ENCODE peak calls at places on chromosomes 5 and 9, in five cellular contexts. O is sigmoid colon, F is prostate gland, Y is uterus, R is heart left ventricle. G is an unnamed sample.

GRCh38 chr5:147391781-147392180 is 118.1 kb downstream of the DPYSL3 start:
- DNase-seq in O (peak; percentile 78), F (no peak), Y (peak; percentile 43), R (no peak), G (peak; percentile 57)

GRCh38 chr9:130995399-130995941 is 13.5 kb upstream of the LAMC3 start:
- DNase-seq in O (no peak), F (no peak), Y (no peak), R (peak; percentile 46), G (no peak)

GRCh38 chr9:73200694-73201432 is 49.2 kb downstream of the ANXA1 start:
- DNase-seq in O (no peak), F (no peak), Y (no peak), R (no peak), G (no peak)

GRCh38 chr5:40436535-40437237 is 243.0 kb upstream of the PTGER4 start:
- DNase-seq in O (no peak), F (no peak), Y (no peak), R (no peak), G (no peak)

GRCh38 chr5:54590824-54591223 is 73.3 kb downstream of the SNX18 start:
- DNase-seq in O (no peak), F (no peak), Y (no peak), R (no peak), G (no peak)

GRCh38 chr9:76401580-76402354 is 7.5 kb upstream of the RFK start:
- DNase-seq in O (no peak), F (no peak), Y (no peak), R (no peak), G (no peak)

GRCh38 chr9:1173211-1173610 is 123.1 kb downstream of the DMRT2 start:
- DNase-seq in O (no peak), F (no peak), Y (no peak), R (no peak), G (peak; percentile 27)

GRCh38 chr5:78640622-78641021 is 8.0 kb downstream of the LHFPL2 start:
- DNase-seq in O (no peak), F (no peak), Y (no peak), R (no peak), G (no peak)

GRCh38 chr9:136246849-136247550 is 1.4 kb upstream of the QSOX2 start:
- DNase-seq in O (no peak), F (no peak), Y (no peak), R (no peak), G (no peak)

GRCh38 chr9:5062631-5063030 is 77.6 kb downstream of the JAK2 start:
- DNase-seq in O (no peak), F (no peak), Y (no peak), R (no peak), G (no peak)

DNA sequence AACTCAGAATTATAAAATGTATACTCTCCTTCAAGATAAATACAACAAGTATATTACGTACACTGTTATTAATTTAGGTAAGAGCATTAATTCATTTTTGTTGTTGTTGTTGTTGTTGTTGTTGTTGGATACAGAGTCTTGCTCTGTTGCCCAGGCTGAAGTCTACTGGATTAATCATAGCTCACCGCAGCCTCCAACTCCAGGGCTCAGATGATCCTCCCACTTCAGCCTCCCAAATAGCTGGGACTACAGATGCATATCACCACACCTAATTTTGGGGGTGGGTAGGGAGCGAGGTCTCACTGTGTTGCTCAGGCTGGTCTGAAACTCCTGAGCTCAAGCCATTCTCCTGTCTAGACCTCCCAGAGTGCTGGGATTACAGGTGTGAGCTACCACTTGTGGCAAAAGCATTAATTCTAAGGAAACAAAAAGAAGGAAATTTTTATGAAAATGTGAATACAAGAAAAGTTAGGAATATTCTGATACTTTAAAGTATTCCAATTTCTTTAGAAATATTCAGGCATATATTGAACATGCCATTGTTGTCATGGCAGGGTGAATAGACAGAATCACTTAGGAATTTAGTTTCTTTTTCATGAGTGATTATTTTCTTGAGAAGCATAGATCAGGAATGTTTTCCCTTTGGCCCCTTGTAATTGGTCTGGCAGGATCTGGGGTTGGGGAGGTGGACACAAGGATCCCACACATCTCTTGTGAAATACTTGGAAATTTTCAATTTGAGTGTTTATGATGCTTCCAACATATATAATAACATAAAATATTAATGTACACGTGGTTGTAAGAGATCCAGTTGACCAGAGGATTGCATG is 263.7 kb downstream of the FANCC start:
- DNase-seq in O (no peak), F (no peak), Y (no peak), R (no peak), G (no peak)
- H3K4me1 ChIP-seq in O (peaks cover 89% of the 10 kb centered on the region), F (peaks cover 8% of the 10 kb centered on the region), Y (peaks cover 7% of the 10 kb centered on the region), R (peaks cover 84% of the 10 kb centered on the region), G (peaks cover 82% of the 10 kb centered on the region)

GRCh38 chr5:151584057-151584937 is 6.8 kb downstream of the FAT2 start:
- DNase-seq in O (no peak), F (peak; percentile 58), Y (no peak), R (no peak), G (no peak)

GRCh38 chr5:151581347-151581746 is 9.8 kb downstream of the FAT2 start:
- DNase-seq in O (no peak), F (no peak), Y (no peak), R (no peak), G (no peak)

GRCh38 chr5:151580239-151580638 is 10.9 kb downstream of the FAT2 start:
- DNase-seq in O (no peak), F (no peak), Y (no peak), R (no peak), G (no peak)

GRCh38 chr5:151580858-151581257 is 10.3 kb downstream of the FAT2 start:
- DNase-seq in O (no peak), F (peak; percentile 25), Y (no peak), R (no peak), G (no peak)

GRCh38 chr5:151581841-151582583 is 9.1 kb downstream of the FAT2 start:
- DNase-seq in O (no peak), F (peak; percentile 64), Y (no peak), R (no peak), G (no peak)
- H3K4me3 ChIP-seq in O (no peak overlapping the region), F (no peak overlapping the region), Y (no peak overlapping the region), R (no peak overlapping the region), G (no peak overlapping the region)

GRCh38 chr9:126733005-126733404 is 71.8 kb upstream of the ZBTB43 start:
- DNase-seq in O (no peak), F (no peak), Y (no peak), R (no peak), G (no peak)
- TF ChIP-seq POLR2A in O (no peak), F (no peak), Y (no peak), R (no peak), G (no peak)

GRCh38 chr5:159909126-159909525 is 7.2 kb upstream of the ADRA1B start:
- DNase-seq in O (no peak), F (no peak), Y (no peak), R (no peak), G (no peak)
- H3K4me1 ChIP-seq in O (peaks cover 8% of the 10 kb centered on the region), F (no peaks in the 10 kb centered on the region), Y (no peaks in the 10 kb centered on the region), R (peaks cover 9% of the 10 kb centered on the region), G (no peaks in the 10 kb centered on the region)

G was measured in body of pancreas.